ENCODE peak calls at places on chromosomes 12 and 14, in six cellular contexts. A is A172, P is GOT3, U is epithelial cell of esophagus, B is SW480, O is RPMI7951. F is an unnamed sample.

GRCh38 chr14:52950410-52950897 is 396 bp downstream of the FERMT2 start:
- DNase-seq in A (peak), P (no peak), U (peak), B (peak), O (peak), F (peak)

GRCh38 chr12:108637222-108637621 is 3.5 kb upstream of the SELPLG start:
- DNase-seq in A (no peak), P (no peak), U (no peak), B (no peak), O (no peak), F (no peak)

GRCh38 chr12:30691122-30691879 is 4.4 kb downstream of the IPO8 start:
- DNase-seq in A (peak), P (no peak), U (peak), B (peak), O (peak), F (peak)

GRCh38 chr12:6899837-6900519 is 4.6 kb upstream of the LRRC23 start:
- DNase-seq in A (no peak), P (no peak), U (no peak), B (peak), O (peak), F (no peak)

GRCh38 chr14:61154606-61155005 is 126.5 kb downstream of the TMEM30B start:
- DNase-seq in A (no peak), P (no peak), U (no peak), B (no peak), O (no peak), F (no peak)

GRCh38 chr12:104549820-104550480 is 93.2 kb downstream of the CHST11 start:
- DNase-seq in A (peak), P (no peak), U (peak), B (peak), O (peak), F (no peak)

GRCh38 chr12:15629108-15629507 is 160.1 kb downstream of the EPS8 start:
- DNase-seq in A (peak), P (peak), U (peak), B (peak), O (peak), F (peak)

GRCh38 chr12:47709277-47710048 is 3.6 kb upstream of the RPAP3 start:
- DNase-seq in A (no peak), P (no peak), U (no peak), B (no peak), O (no peak), F (no peak)

GRCh38 chr14:96554315-96554910 is 52.2 kb downstream of the PAPOLA start:
- DNase-seq in A (no peak), P (no peak), U (no peak), B (no peak), O (no peak), F (no peak)

GRCh38 chr14:61177279-61178225 is 103.6 kb downstream of the TMEM30B start:
- DNase-seq in A (peak), P (no peak), U (peak), B (peak), O (peak), F (no peak)

GRCh38 chr12:116504438-116504837 is 54.7 kb upstream of the MAP1LC3B2 start:
- DNase-seq in A (no peak), P (no peak), U (no peak), B (no peak), O (no peak), F (no peak)

GRCh38 chr12:68772714-68773113 is 26.7 kb downstream of the SLC35E3 start:
- DNase-seq in A (no peak), P (no peak), U (no peak), B (no peak), O (no peak), F (no peak)

GRCh38 chr12:122318607-122319311 is 52.5 kb upstream of the VPS33A start:
- DNase-seq in A (peak), P (peak), U (peak), B (no peak), O (peak), F (no peak)

GRCh38 chr12:123801573-123802178 is 39.6 kb downstream of the DNAH10 start:
- DNase-seq in A (peak), P (no peak), U (peak), B (peak), O (peak), F (peak)

GRCh38 chr14:77131206-77131605 is 10.4 kb downstream of the ZDHHC22 start:
- DNase-seq in A (no peak), P (no peak), U (no peak), B (no peak), O (no peak), F (no peak)

GRCh38 chr12:54935235-54935951 is 49.2 kb downstream of the TESPA1 start:
- DNase-seq in A (peak), P (no peak), U (peak), B (peak), O (peak), F (peak)

GRCh38 chr14:34012369-34012768 is 61.5 kb upstream of the EGLN3 start:
- DNase-seq in A (no peak), P (no peak), U (no peak), B (no peak), O (no peak), F (no peak)

GRCh38 chr12:132484891-132485441 is 5.0 kb upstream of the FBRSL1 start:
- DNase-seq in A (no peak), P (no peak), U (no peak), B (no peak), O (no peak), F (no peak)

GRCh38 chr12:110826592-110827200 is 20.1 kb upstream of the CCDC63 start:
- DNase-seq in A (peak), P (peak), U (peak), B (peak), O (peak), F (peak)

GRCh38 chr14:77965919-77966435 is 166.1 kb downstream of the ADCK1 start:
- DNase-seq in A (peak), P (no peak), U (peak), B (peak), O (no peak), F (no peak)

GRCh38 chr12:41304526-41304925 is 116.4 kb downstream of the PDZRN4 start:
- DNase-seq in A (no peak), P (no peak), U (peak), B (no peak), O (no peak), F (no peak)

GRCh38 chr14:85572845-85573244 is 42.9 kb downstream of the FLRT2 start:
- DNase-seq in A (peak), P (no peak), U (peak), B (no peak), O (peak), F (peak)

GRCh38 chr12:88057994-88058718 is 29.0 kb upstream of the C12orf50 start:
- DNase-seq in A (no peak), P (no peak), U (peak), B (no peak), O (no peak), F (no peak)

GRCh38 chr12:6635375-6635855 is 344 bp downstream of the LPAR5 start:
- DNase-seq in A (no peak), P (no peak), U (no peak), B (peak), O (no peak), F (no peak)